ENCODE peak calls at places on chromosome 19, in six cellular contexts. W is stimulated activated CD8-positive, alpha-beta memory T cell treated with anti-CD3 and anti-CD28 coated beads, Interleukin-15, amount 100 ng/mL, for 24 hours; D is activated CD4-positive, alpha-beta T cell treated with anti-CD3 and anti-CD28 coated beads, Interleukin-2, amount 50 U/mL, for 24 hours; N is heart right ventricle; V is activated CD8-positive, alpha-beta memory T cell treated with anti-CD3 and anti-CD28 coated beads, Interleukin-2, amount 50 U/mL, for 4 hours; G is iris pigment epithelial cell. J is an unnamed sample.

GRCh38 chr19:1755467-1756155 is 2.3 kb downstream of the ONECUT3 start:
- DNase-seq in W (no peak), D (no peak), N (no peak), V (no peak), G (no peak), J (no peak)

GRCh38 chr19:49442793-49443365 is 1.6 kb upstream of the SLC17A7 start:
- DNase-seq in W (no peak), D (no peak), N (peak; percentile 96), V (peak; percentile 55), G (peak; percentile 79), J (peak; percentile 79)

GRCh38 chr19:8487137-8487851 is 15.1 kb downstream of the PRAM1 start:
- DNase-seq in W (no peak), D (no peak), N (no peak), V (peak; percentile 59), G (peak; percentile 48), J (no peak)

GRCh38 chr19:46579286-46579944 is 21.7 kb upstream of the CALM3 start:
- DNase-seq in W (no peak), D (no peak), N (no peak), V (peak; percentile 54), G (no peak), J (no peak)

GRCh38 chr19:12596927-12597548 is 13.6 kb downstream of the ZNF490 start:
- DNase-seq in W (no peak), D (no peak), N (no peak), V (no peak), G (no peak), J (no peak)

GRCh38 chr19:40466219-40467006 is at the start of gene SPTBN4:
- DNase-seq in W (peak; percentile 43), D (peak; percentile 57), N (peak; percentile 22), V (peak; percentile 75), G (no peak), J (no peak)

GRCh38 chr19:28886708-28887107 is 326.2 kb downstream of the UQCRFS1 start:
- DNase-seq in W (no peak), D (no peak), N (no peak), V (no peak), G (no peak), J (no peak)

GRCh38 chr19:39171479-39172465 is 25.0 kb upstream of the NCCRP1 start:
- DNase-seq in W (no peak), D (no peak), N (no peak), V (no peak), G (no peak), J (no peak)

GRCh38 chr19:18456279-18456678 is 18.3 kb upstream of the ISYNA1 start:
- DNase-seq in W (no peak), D (no peak), N (no peak), V (no peak), G (no peak), J (no peak)

GRCh38 chr19:49067554-49067953 is 2.9 kb upstream of the NTF4 start:
- DNase-seq in W (no peak), D (no peak), N (no peak), V (no peak), G (no peak), J (no peak)

GRCh38 chr19:15702590-15702930 is 25.3 kb upstream of the OR10H2 start:
- DNase-seq in W (no peak), D (no peak), N (peak; percentile 83), V (no peak), G (peak; percentile 46), J (no peak)

GRCh38 chr19:18013621-18014111 is 5.7 kb downstream of the ARRDC2 start:
- DNase-seq in W (no peak), D (no peak), N (peak; percentile 38), V (no peak), G (no peak), J (no peak)

GRCh38 chr19:56174086-56174485 is 1.7 kb upstream of the GALP start:
- DNase-seq in W (no peak), D (no peak), N (no peak), V (no peak), G (no peak), J (no peak)

GRCh38 chr19:8161135-8161646 is 11.8 kb upstream of the FBN3 start:
- DNase-seq in W (no peak), D (no peak), N (no peak), V (no peak), G (peak; percentile 25), J (peak; percentile 46)

GRCh38 chr19:50311723-50312635 is 17.2 kb downstream of the KCNC3 start:
- DNase-seq in W (no peak), D (no peak), N (no peak), V (no peak), G (no peak), J (no peak)

GRCh38 chr19:8615813-8616596 is 5.5 kb upstream of the ADAMTS10 start:
- DNase-seq in W (peak; percentile 25), D (peak; percentile 40), N (no peak), V (peak; percentile 63), G (peak; percentile 52), J (no peak)

J was measured in NCI-H1048.